ENCODE peak calls at places on chromosome 21, in five cellular contexts. Y, H, Z, F and A are unnamed samples.
A peak's percentile ranks its signal among the peaks of the same experiment; 100 is the strongest.

GRCh38 chr21:43790053-43790524 is 712 bp downstream of the RRP1 start:
- DNase-seq in Y (no peak), H (no peak), Z (no peak), F (no peak), A (no peak)

GRCh38 chr21:46054447-46054846 is 43.5 kb upstream of the COL6A2 start:
- DNase-seq in Y (no peak), H (no peak), Z (peak; percentile 20), F (no peak), A (no peak)

GRCh38 chr21:41133896-41134522 is 34.0 kb upstream of the BACE2 start:
- DNase-seq in Y (no peak), H (no peak), Z (peak; percentile 30), F (no peak), A (no peak)

GRCh38 chr21:42636931-42637601 is 16.4 kb upstream of the PDE9A start:
- DNase-seq in Y (no peak), H (no peak), Z (no peak), F (no peak), A (no peak)

GRCh38 chr21:43763901-43764523 is 12.1 kb downstream of the CSTB start:
- DNase-seq in Y (no peak), H (no peak), Z (no peak), F (no peak), A (no peak)

GRCh38 chr21:29892379-29892778 is 47.4 kb downstream of the GRIK1 start:
- DNase-seq in Y (no peak), H (no peak), Z (no peak), F (no peak), A (no peak)

GRCh38 chr21:42939581-42940413 is 14.4 kb upstream of the ERVH48-1 start:
- DNase-seq in Y (peak; percentile 80), H (peak; percentile 78), Z (peak; percentile 78), F (no peak), A (peak; percentile 68)

GRCh38 chr21:41754481-41754891 is 12.4 kb downstream of the RIPK4 start:
- DNase-seq in Y (no peak), H (no peak), Z (no peak), F (no peak), A (no peak)

GRCh38 chr21:14734833-14735232 is 188.7 kb upstream of the SAMSN1 start:
- DNase-seq in Y (no peak), H (no peak), Z (no peak), F (no peak), A (no peak)

GRCh38 chr21:43578677-43579313 is 80.5 kb downstream of the HSF2BP start:
- DNase-seq in Y (no peak), H (no peak), Z (no peak), F (no peak), A (no peak)

GRCh38 chr21:43262427-43262826 is 93.6 kb downstream of the CRYAA start:
- DNase-seq in Y (no peak), H (no peak), Z (no peak), F (no peak), A (no peak)

GRCh38 chr21:24367936-24368335 is 1239.3 kb downstream of the MRPL39 start:
- DNase-seq in Y (no peak), H (no peak), Z (no peak), F (no peak), A (no peak)

GRCh38 chr21:43800566-43800965 is 11.2 kb downstream of the RRP1 start:
- DNase-seq in Y (no peak), H (no peak), Z (no peak), F (no peak), A (no peak)

GRCh38 chr21:20874202-20874601 is 124.0 kb upstream of the NCAM2 start:
- DNase-seq in Y (no peak), H (no peak), Z (no peak), F (no peak), A (no peak)

GRCh38 chr21:43279578-43279894 is 110.7 kb downstream of the CRYAA start:
- DNase-seq in Y (no peak), H (no peak), Z (no peak), F (no peak), A (no peak)

GRCh38 chr21:37365657-37366487 is 701 bp upstream of the DYRK1A start:
- DNase-seq in Y (peak; percentile 82), H (peak; percentile 46), Z (peak; percentile 61), F (peak; percentile 79), A (peak; percentile 34)

GRCh38 chr21:34935868-34936267 is 113.2 kb downstream of the RUNX1 start:
- DNase-seq in Y (no peak), H (no peak), Z (no peak), F (no peak), A (no peak)

GRCh38 chr21:42666023-42666747 is 12.8 kb downstream of the PDE9A start:
- DNase-seq in Y (no peak), H (no peak), Z (peak; percentile 71), F (no peak), A (no peak)

GRCh38 chr21:28975401-28975800 is 17.3 kb downstream of the LTN1 start:
- DNase-seq in Y (no peak), H (no peak), Z (no peak), F (no peak), A (no peak)

GRCh38 chr21:32412162-32412997 is at the start of gene EVA1C:
- DNase-seq in Y (peak; percentile 82), H (peak; percentile 30), Z (peak; percentile 60), F (peak; percentile 62), A (peak; percentile 49)
- TF ChIP-seq POLR2A in Y (peak; percentile 33), H (peak; percentile 72), Z (no peak), F (peak; percentile 36), A (peak; percentile 70)

DNA sequence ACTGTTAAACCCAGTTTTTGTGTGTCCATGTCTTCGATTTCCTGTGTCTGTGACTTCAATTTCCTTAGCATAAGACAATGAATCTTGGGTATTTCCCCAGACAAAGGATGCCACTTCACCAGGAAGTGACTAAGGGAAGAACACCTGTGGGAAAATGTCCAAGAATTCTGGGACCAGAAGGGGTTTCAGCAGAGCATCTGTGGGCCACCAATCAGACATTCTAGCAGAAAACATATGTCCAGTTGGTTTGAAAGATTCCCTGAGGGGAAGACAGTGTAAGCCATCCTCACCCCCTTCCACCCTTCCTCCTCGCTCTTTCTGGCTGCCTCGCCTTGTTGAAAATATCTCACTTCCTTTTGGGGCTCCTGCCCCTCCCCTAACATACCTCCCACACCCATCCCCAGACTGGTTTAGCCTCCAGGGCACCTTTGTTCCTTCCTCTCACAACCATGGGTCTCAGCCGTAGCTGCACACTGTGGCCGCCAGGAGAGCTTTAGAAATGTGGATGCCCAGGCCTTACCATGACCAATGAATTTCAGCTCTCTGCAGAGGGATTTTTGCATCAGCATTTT is 25.5 kb upstream of the IFNAR1 start:
- DNase-seq in Y (no peak), H (no peak), Z (no peak), F (no peak), A (no peak)
- H3K4me3 ChIP-seq in Y (no peak overlapping the region), H (no peak overlapping the region), Z (no peak overlapping the region), F (no peak overlapping the region), A (no peak overlapping the region)

GRCh38 chr21:36127250-36127904 is 7.5 kb upstream of the CBR3 start:
- DNase-seq in Y (no peak), H (no peak), Z (no peak), F (no peak), A (no peak)

GRCh38 chr21:36126621-36127110 is 8.2 kb upstream of the CBR3 start:
- DNase-seq in Y (no peak), H (no peak), Z (no peak), F (no peak), A (no peak)

GRCh38 chr21:36124395-36124794 is 10.5 kb upstream of the CBR3 start:
- DNase-seq in Y (no peak), H (no peak), Z (no peak), F (no peak), A (no peak)

GRCh38 chr21:36126166-36126565 is 8.7 kb upstream of the CBR3 start:
- DNase-seq in Y (no peak), H (no peak), Z (no peak), F (no peak), A (no peak)

DNA sequence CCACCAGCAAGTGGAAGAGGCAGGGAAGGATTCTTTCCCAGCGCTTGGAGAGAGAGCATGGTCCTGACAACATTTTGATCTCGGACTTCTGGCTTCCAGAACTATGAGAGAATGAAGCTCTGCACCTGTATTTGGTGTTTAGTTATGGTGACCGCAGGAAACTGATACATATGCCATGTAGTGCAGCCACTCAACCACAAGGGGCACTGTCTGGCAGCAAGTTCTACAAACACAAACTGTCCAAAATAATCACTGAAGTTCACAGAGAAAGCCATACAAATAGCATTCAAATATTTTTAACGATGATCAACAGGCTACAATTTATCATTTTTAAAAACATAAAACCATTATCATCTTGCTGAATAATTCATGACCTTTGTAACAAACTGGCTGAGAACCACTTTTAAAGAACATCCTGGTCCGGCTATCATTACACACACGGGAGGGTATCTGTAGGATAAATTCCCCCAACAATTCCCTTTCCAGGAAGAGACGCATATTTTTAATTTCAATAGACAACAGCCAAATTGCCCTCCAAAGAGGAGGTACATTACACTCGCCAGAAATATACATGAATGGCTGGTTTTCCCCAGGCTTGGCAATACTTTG is 9.3 kb upstream of the CBR3 start:
- DNase-seq in Y (peak; percentile 32), H (no peak), Z (peak; percentile 81), F (peak; percentile 41), A (peak; percentile 41)
- H3K27ac ChIP-seq in Y (no peak overlapping the region), H (no peak overlapping the region), Z (peak overlapping the region; percentile 38), F (no peak overlapping the region), A (no peak overlapping the region)

GRCh38 chr21:32483293-32483595 is 70.7 kb downstream of the EVA1C start:
- DNase-seq in Y (no peak), H (no peak), Z (no peak), F (no peak), A (no peak)

GRCh38 chr21:32482565-32483292 is 70.2 kb downstream of the EVA1C start:
- DNase-seq in Y (no peak), H (no peak), Z (no peak), F (no peak), A (no peak)

GRCh38 chr21:32481875-32482408 is 69.4 kb downstream of the EVA1C start:
- DNase-seq in Y (no peak), H (no peak), Z (no peak), F (no peak), A (no peak)

GRCh38 chr21:32480381-32480780 is 67.9 kb downstream of the EVA1C start:
- DNase-seq in Y (no peak), H (no peak), Z (peak; percentile 29), F (no peak), A (no peak)

DNA sequence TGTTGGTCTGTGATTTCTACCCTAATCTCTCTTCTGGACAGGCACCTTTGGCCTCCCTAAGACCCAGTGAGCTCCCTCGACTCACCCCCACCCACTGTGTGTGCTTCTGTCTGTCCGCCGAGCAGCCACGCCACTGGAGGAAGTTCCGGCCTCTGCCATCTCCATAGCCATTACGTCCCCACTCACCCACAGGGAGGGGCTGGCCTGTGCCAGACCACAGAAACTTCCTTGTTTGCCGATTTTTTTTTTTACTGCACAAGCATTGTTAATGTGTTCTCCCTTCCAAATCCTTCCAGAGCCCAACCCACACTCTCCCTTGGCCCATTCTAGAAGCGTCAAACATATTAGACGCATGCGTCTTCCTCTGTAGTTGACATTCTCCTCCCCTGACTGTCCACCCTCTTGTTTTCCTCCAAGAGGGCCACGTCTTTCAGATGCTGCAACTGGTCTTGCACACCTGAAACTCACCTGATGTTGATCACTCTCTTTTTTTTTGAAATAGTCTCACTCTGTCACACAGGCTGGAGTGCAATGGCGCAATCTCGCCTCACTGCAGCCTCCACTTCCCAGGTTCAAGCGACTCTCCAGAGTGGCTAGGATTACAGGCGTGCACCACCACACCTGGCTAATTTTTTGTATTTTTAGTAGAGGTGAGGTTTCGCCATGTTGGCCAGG is 72.3 kb downstream of the EVA1C start:
- DNase-seq in Y (no peak), H (no peak), Z (no peak), F (no peak), A (no peak)
- TF ChIP-seq POLR2A in Y (no peak), H (no peak), Z (no peak), F (no peak), A (no peak)